ENCODE peak calls at places on chromosomes 4 and X, in six cellular contexts. Q is epithelial cell of esophagus, B is aorta, C is osteoblast, I is tibial artery, G is IMR-90. S is an unnamed sample.

GRCh38 chrX:54066841-54067240 is 22.6 kb upstream of the PHF8 start:
- DNase-seq in Q (peak), B (no peak), C (peak), I (no peak), G (peak), S (peak)

GRCh38 chr4:154616731-154617130 is 4.3 kb upstream of the FGG start:
- DNase-seq in Q (no peak), B (no peak), C (no peak), I (no peak), G (no peak), S (no peak)

GRCh38 chrX:101550825-101551767 is 749 bp downstream of the ARMCX1 start:
- DNase-seq in Q (peak), B (peak), C (peak), I (peak), G (peak), S (peak)

GRCh38 chrX:113192418-113192817 is 351.8 kb upstream of the AMOT start:
- DNase-seq in Q (no peak), B (no peak), C (no peak), I (no peak), G (no peak), S (no peak)

GRCh38 chr4:32519060-32519459 is 1798.9 kb downstream of the PCDH7 start:
- DNase-seq in Q (peak), B (no peak), C (no peak), I (no peak), G (no peak), S (no peak)

GRCh38 chr4:155807021-155807420 is 48.2 kb downstream of the GUCY1B1 start:
- DNase-seq in Q (no peak), B (no peak), C (no peak), I (no peak), G (peak), S (peak)

GRCh38 chr4:182808673-182809416 is 108.3 kb downstream of the DCTD start:
- DNase-seq in Q (peak), B (no peak), C (peak), I (no peak), G (peak), S (no peak)

GRCh38 chrX:72478853-72479252 is 93.8 kb downstream of the HDAC8 start:
- DNase-seq in Q (no peak), B (no peak), C (no peak), I (no peak), G (no peak), S (no peak)

GRCh38 chr4:19880205-19880604 is 371.5 kb upstream of the SLIT2 start:
- DNase-seq in Q (no peak), B (no peak), C (no peak), I (no peak), G (peak), S (peak)

GRCh38 chr4:41933997-41934812 is 1.0 kb upstream of the TMEM33 start:
- DNase-seq in Q (peak), B (peak), C (no peak), I (no peak), G (no peak), S (no peak)

GRCh38 chrX:115413246-115413878 is 123.8 kb downstream of the LUZP4 start:
- DNase-seq in Q (no peak), B (no peak), C (no peak), I (no peak), G (peak), S (no peak)

GRCh38 chr4:133997440-133997839 is 204.1 kb downstream of the PABPC4L start:
- DNase-seq in Q (no peak), B (no peak), C (no peak), I (no peak), G (peak), S (peak)

GRCh38 chrX:77114501-77114900 is 332.7 kb upstream of the FGF16 start:
- DNase-seq in Q (no peak), B (no peak), C (no peak), I (no peak), G (no peak), S (no peak)

GRCh38 chr4:80229590-80229989 is 32.3 kb downstream of the PRDM8 start:
- DNase-seq in Q (no peak), B (no peak), C (no peak), I (no peak), G (no peak), S (no peak)
- H3K4me3 ChIP-seq in Q (no peak), B (no peak), C (peak), I (no peak), G (no peak), S (no peak)

DNA sequence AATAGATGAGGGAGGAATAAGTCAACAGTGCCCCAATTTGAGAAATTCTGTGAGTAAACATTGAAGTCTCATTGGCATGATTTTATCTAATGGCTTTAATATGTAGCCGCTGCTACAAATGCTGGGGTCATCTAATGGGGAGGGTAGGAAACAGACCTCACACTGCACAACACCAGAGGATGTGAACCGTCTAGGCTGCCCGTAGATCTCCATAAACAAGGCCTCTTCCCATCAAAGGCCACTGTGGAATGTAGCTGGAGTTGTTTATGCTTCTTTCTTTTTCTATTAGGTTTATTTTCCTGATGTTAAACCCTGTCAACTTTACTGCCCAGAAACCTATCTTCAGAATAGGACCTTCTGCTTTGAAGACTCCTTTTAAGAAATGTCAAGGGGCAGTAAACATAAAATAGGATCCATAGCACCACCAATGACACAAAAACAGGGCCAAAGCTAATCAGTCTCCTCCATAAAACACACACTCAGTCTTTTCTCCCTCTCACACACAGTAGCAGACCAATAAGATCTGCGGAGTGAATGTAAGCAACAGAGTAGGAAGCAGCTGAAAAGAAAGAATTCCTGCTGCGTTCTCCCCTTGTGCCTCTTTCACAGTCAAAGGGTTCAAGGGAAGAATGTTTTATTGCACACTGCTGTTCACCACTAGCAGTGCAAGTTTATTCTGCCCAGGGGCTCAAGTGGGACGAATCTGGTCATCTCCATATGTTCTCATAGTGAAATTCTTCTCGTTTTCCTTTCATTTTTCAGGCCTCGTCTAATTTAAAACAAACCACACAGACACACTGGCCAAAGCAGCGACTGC is 72.2 kb downstream of the MAML3 start:
- DNase-seq in Q (no peak), B (no peak), C (no peak), I (no peak), G (no peak), S (no peak)
- H3K4me3 ChIP-seq in Q (no peak), B (no peak), C (no peak), I (peak), G (no peak), S (no peak)

GRCh38 chrX:12979011-12979629 is 4.2 kb downstream of the TMSB4X start:
- DNase-seq in Q (no peak), B (no peak), C (no peak), I (no peak), G (no peak), S (no peak)

GRCh38 chrX:12977761-12978204 is 2.9 kb downstream of the TMSB4X start:
- DNase-seq in Q (peak), B (no peak), C (peak), I (no peak), G (no peak), S (peak)

GRCh38 chrX:12979630-12980015 is 4.7 kb downstream of the TMSB4X start:
- DNase-seq in Q (no peak), B (no peak), C (no peak), I (no peak), G (peak), S (no peak)

GRCh38 chrX:12975999-12976558 is 1.2 kb downstream of the TMSB4X start:
- DNase-seq in Q (peak), B (peak), C (peak), I (peak), G (peak), S (peak)

GRCh38 chrX:12978205-12979010 is 3.5 kb downstream of the TMSB4X start:
- DNase-seq in Q (peak), B (peak), C (peak), I (peak), G (peak), S (peak)
- H3K4me3 ChIP-seq in Q (no peak), B (peak), C (peak), I (peak), G (no peak), S (peak)

DNA sequence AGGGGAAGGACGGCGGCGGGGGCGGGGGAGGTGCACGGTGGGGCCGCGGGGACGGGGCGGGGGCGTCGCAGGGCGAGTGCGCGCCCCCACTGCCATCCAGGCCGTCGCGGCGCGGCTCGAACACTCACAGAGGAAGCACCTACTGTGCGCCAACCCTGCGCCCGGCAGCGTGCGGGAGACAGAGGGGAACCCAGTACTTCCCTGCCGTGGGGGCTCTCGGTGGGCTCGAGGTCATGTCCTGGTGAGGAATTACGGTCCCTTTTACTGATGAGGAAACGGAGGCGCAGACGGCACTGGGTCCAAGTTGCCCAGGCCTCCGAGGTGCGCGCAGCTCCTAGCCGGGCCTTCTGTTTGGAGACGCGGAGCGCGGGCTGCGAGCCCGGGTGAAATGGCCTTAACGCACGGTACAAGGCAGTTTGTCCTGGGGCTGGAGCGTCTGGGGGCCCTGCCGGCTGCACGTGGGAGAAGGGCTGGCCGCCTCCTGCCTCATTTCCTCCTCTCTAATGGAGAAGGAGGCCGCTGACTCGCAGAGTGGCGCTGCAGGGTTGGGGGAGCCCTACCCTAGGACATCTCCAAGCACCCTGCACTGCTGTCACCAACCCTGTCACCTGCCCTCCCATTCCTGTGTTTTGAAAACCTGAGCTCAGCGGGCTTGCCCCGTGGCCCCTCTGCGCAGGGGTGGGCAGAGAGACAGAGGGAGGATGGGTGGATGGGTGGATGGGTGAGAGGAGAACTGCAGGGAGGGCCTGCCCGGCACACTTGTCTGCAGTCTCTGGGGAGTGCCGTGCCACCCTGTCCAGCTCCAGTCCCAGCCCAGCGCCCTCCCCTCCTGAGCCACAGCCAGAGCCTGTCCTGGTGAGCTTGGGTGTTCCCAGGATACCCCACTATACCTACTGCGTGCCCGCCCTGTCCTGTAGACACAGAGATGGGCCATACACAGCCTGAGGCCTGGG is 106.0 kb downstream of the ADRA2C start:
- DNase-seq in Q (no peak), B (no peak), C (peak), I (peak), G (no peak), S (peak)
- H3K4me3 ChIP-seq in Q (no peak), B (no peak), C (no peak), I (no peak), G (no peak), S (no peak)

GRCh38 chrX:56763556-56764152 is 34.6 kb downstream of the NBDY start:
- DNase-seq in Q (no peak), B (peak), C (peak), I (no peak), G (peak), S (no peak)

GRCh38 chrX:56762707-56763555 is 33.9 kb downstream of the NBDY start:
- DNase-seq in Q (no peak), B (no peak), C (no peak), I (no peak), G (no peak), S (no peak)

GRCh38 chrX:56764975-56765791 is 36.1 kb downstream of the NBDY start:
- DNase-seq in Q (no peak), B (no peak), C (peak), I (no peak), G (no peak), S (no peak)

GRCh38 chrX:56765816-56766553 is 36.9 kb downstream of the NBDY start:
- DNase-seq in Q (no peak), B (no peak), C (no peak), I (no peak), G (no peak), S (no peak)

DNA sequence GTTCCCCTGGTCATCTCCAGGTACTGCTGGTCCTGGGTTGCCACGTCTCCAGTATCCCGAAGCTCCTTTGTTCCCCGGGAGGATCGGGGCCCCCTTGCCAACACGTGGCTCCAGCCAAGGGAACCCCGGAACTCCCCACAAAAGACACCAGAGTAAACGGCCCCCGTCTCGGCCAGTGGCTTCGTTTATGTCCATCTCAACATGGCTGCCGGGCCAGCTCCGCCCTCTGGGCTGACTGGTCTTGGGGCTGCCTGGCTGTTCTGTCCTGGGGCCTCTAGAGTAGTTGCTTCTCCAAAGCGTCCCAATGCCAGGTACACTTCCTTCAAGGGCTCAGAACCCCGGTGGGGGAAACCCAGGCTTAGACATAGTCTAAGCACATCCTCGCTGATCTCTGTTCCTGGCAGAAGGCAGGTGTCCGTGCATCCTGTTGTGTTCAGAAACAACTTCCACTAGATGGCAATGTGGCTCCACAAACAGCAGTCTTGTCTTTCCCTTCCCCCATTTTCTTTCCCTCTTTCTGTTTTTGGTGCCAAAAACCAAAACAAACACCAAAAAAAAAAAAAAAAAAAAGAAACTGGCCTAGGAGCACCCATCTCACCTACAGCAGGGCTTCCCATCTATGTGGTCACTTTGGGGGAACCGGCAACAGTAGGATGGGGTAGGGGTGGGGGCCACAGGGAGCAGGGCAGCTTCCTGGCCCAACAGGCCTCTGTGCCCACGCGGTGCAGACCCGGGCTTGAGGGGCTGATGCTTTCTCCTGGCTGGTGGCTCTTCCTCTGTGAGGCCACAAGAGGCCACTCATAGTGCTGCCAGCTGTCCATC is 35.3 kb downstream of the NBDY start:
- DNase-seq in Q (peak), B (peak), C (peak), I (no peak), G (peak), S (peak)
- H3K4me3 ChIP-seq in Q (no peak), B (no peak), C (peak), I (no peak), G (peak), S (no peak)

GRCh38 chrX:10726647-10727046 is 106.3 kb upstream of the MID1 start:
- DNase-seq in Q (no peak), B (no peak), C (peak), I (no peak), G (peak), S (peak)

GRCh38 chrX:10725071-10725470 is 104.7 kb upstream of the MID1 start:
- DNase-seq in Q (no peak), B (no peak), C (no peak), I (no peak), G (peak), S (no peak)

DNA sequence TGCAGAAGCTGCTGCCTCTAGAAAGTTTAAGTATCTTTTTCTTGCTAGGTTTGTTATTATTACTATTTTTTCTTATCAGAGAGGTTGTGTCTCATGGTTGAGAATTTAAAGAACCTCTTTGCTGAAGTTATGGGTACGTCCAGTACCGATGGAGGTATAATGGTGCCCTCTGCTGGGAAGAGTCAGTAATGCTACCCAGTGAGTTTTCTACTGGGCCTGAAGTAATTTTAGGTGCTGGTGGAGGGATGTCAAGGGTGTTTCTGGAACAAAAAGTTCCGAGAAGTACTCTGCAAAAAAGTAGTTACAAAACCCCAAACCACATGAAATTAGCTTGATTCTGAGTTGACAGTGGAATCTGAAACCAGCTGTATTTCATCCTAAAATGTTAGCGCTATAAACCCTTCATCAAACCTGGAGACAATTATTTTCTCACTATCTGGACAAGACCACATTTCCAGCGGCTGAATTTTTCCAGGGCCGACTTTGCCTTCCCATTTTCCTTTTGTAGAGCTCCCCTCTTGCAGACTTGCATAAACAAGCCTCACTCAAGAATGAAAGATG is 102.5 kb upstream of the MID1 start:
- DNase-seq in Q (peak), B (peak), C (peak), I (peak), G (peak), S (peak)
- H3K4me3 ChIP-seq in Q (no peak), B (no peak), C (peak), I (no peak), G (no peak), S (no peak)

GRCh38 chr4:39046243-39046642 is 14.0 kb upstream of the TMEM156 start:
- DNase-seq in Q (peak), B (peak), C (no peak), I (no peak), G (peak), S (peak)
- H3K4me3 ChIP-seq in Q (peak), B (no peak), C (peak), I (peak), G (peak), S (peak)

GRCh38 chr4:158775091-158775651 is 6.3 kb downstream of the FNIP2 start:
- DNase-seq in Q (peak), B (no peak), C (peak), I (no peak), G (peak), S (peak)
- H3K4me3 ChIP-seq in Q (no peak), B (no peak), C (peak), I (no peak), G (no peak), S (no peak)

S was measured in foreskin fibroblast.